ENCODE peak calls at places on chromosome 5, in seven cellular contexts. L is kidney glomerular epithelial cell, X is NAMALWA, T is transverse colon, S is Panc1, W is COR-L47, Y is dermis microvascular lymphatic vessel endothelial cell. E is an unnamed sample.

GRCh38 chr5:135708481-135708880 is 126.0 kb upstream of the SLC25A48 start:
- DNase-seq in T (no peak), S (no peak), X (no peak), Y (no peak), W (no peak), L (no peak), E (no peak)

GRCh38 chr5:56233230-56233629 is at the start of gene ANKRD55:
- DNase-seq in W (peak), X (no peak), Y (no peak), T (no peak), S (no peak), L (no peak), E (no peak)

GRCh38 chr5:99543841-99544240 is 615.0 kb upstream of the CHD1 start:
- DNase-seq in T (no peak), Y (no peak), X (no peak), L (peak), S (no peak), W (no peak), E (no peak)

GRCh38 chr5:6737043-6737941 is 24.1 kb downstream of the TENT4A start:
- DNase-seq in Y (no peak), W (no peak), L (no peak), S (no peak), X (no peak), T (no peak), E (peak)

GRCh38 chr5:68071731-68072130 is 143.8 kb upstream of the PIK3R1 start:
- DNase-seq in T (no peak), X (no peak), L (no peak), W (no peak), S (no peak), Y (no peak), E (peak)

GRCh38 chr5:73591102-73591695 is 25.7 kb downstream of the UTP15 start:
- DNase-seq in W (peak), T (peak), S (peak), Y (peak), L (peak), X (peak), E (peak)

GRCh38 chr5:13251623-13252367 is 692.7 kb downstream of the DNAH5 start:
- DNase-seq in S (no peak), X (peak), W (no peak), Y (no peak), T (no peak), L (no peak), E (no peak)

GRCh38 chr5:141743652-141744333 is 61.8 kb upstream of the ARAP3 start:
- DNase-seq in X (no peak), W (peak), L (no peak), S (no peak), Y (no peak), T (no peak), E (no peak)

GRCh38 chr5:39518516-39518915 is 93.7 kb upstream of the DAB2 start:
- DNase-seq in X (no peak), Y (no peak), T (no peak), S (no peak), W (no peak), L (peak), E (no peak)

GRCh38 chr5:132376694-132377641 is 7.5 kb downstream of the SLC22A5 start:
- DNase-seq in T (no peak), L (no peak), W (no peak), S (no peak), X (no peak), Y (no peak), E (no peak)

GRCh38 chr5:91357806-91358205 is 25.3 kb downstream of the ARRDC3 start:
- DNase-seq in S (no peak), X (no peak), Y (no peak), W (no peak), L (no peak), T (no peak), E (no peak)

GRCh38 chr5:83370957-83371356 is 100.6 kb upstream of the VCAN start:
- DNase-seq in T (no peak), X (no peak), W (no peak), S (no peak), Y (no peak), L (no peak), E (no peak)

GRCh38 chr5:54062958-54063357 is 247.4 kb downstream of the ARL15 start:
- DNase-seq in T (no peak), X (no peak), S (no peak), W (no peak), Y (peak), L (no peak), E (no peak)

GRCh38 chr5:10586008-10586407 is 22.1 kb downstream of the ANKRD33B start:
- DNase-seq in T (no peak), X (no peak), W (no peak), Y (no peak), S (no peak), L (no peak), E (no peak)

GRCh38 chr5:144209421-144209820 is 38.7 kb downstream of the KCTD16 start:
- DNase-seq in Y (no peak), S (no peak), T (no peak), W (peak), L (no peak), X (no peak), E (no peak)

GRCh38 chr5:51811883-51812282 is 428.6 kb downstream of the ISL1 start:
- DNase-seq in S (no peak), L (no peak), T (no peak), X (no peak), W (no peak), Y (no peak), E (no peak)

GRCh38 chr5:16791036-16791705 is 144.9 kb downstream of the MYO10 start:
- DNase-seq in X (peak), W (peak), S (peak), Y (peak), T (no peak), L (peak), E (peak)

GRCh38 chr5:5381259-5382006 is 41.0 kb upstream of the ICE1 start:
- DNase-seq in T (no peak), S (no peak), W (no peak), L (no peak), Y (no peak), X (no peak), E (no peak)

GRCh38 chr5:138503487-138504270 is 38.4 kb downstream of the EGR1 start:
- DNase-seq in T (peak), L (peak), W (peak), S (peak), Y (peak), X (peak), E (peak)

GRCh38 chr5:159539678-159540077 is 209.4 kb upstream of the IL12B start:
- DNase-seq in S (no peak), T (no peak), Y (no peak), L (no peak), W (no peak), X (no peak), E (no peak)

GRCh38 chr5:32852535-32852934 is 141.4 kb downstream of the NPR3 start:
- DNase-seq in S (peak), L (peak), T (peak), Y (no peak), X (no peak), W (no peak), E (peak)

GRCh38 chr5:102670224-102670836 is 84.8 kb upstream of the PAM start:
- DNase-seq in S (no peak), L (peak), Y (peak), W (no peak), T (no peak), X (peak), E (no peak)

GRCh38 chr5:113660848-113661247 is 147.4 kb downstream of the YTHDC2 start:
- DNase-seq in W (no peak), T (no peak), Y (no peak), S (no peak), X (no peak), L (no peak), E (no peak)

GRCh38 chr5:121853853-121854252 is 2.2 kb downstream of the FTMT start:
- DNase-seq in Y (no peak), X (no peak), S (no peak), W (peak), L (no peak), T (no peak), E (no peak)

GRCh38 chr5:133403741-133404364 is 208.5 kb downstream of the FSTL4 start:
- DNase-seq in S (no peak), T (no peak), X (no peak), Y (no peak), W (no peak), L (no peak), E (no peak)